ENCODE peak calls at places on chromosomes 5 and 9, in five cellular contexts. One of them, this sample, is unnamed.

GRCh38 chr9:89372230-89372816 is 54.0 kb downstream of the SECISBP2 start:
- DNase-seq in SJSA1: no peak
- DNase-seq in mesendoderm: peak
- DNase-seq in body of pancreas: no peak
- DNase-seq in Panc1: no peak
- DNase-seq in this sample: no peak

GRCh38 chr5:159737263-159737662 is 179.0 kb upstream of the ADRA1B start:
- DNase-seq in SJSA1: no peak
- DNase-seq in mesendoderm: peak
- DNase-seq in body of pancreas: no peak
- DNase-seq in Panc1: no peak
- DNase-seq in this sample: no peak

GRCh38 chr9:112110773-112111106 is 64.4 kb downstream of the SUSD1 start:
- DNase-seq in SJSA1: no peak
- DNase-seq in mesendoderm: no peak
- DNase-seq in body of pancreas: no peak
- DNase-seq in Panc1: no peak
- DNase-seq in this sample: no peak

GRCh38 chr5:79241535-79241979 is 5.6 kb downstream of the JMY start:
- DNase-seq in SJSA1: peak
- DNase-seq in mesendoderm: no peak
- DNase-seq in body of pancreas: no peak
- DNase-seq in Panc1: no peak
- DNase-seq in this sample: no peak

GRCh38 chr5:143985832-143986485 is 174.0 kb downstream of the HMHB1 start:
- DNase-seq in SJSA1: peak
- DNase-seq in mesendoderm: peak
- DNase-seq in body of pancreas: no peak
- DNase-seq in Panc1: no peak
- DNase-seq in this sample: no peak

GRCh38 chr5:95280692-95281091 is 4.2 kb downstream of the MCTP1 start:
- DNase-seq in SJSA1: no peak
- DNase-seq in mesendoderm: no peak
- DNase-seq in body of pancreas: no peak
- DNase-seq in Panc1: no peak
- DNase-seq in this sample: no peak

GRCh38 chr9:133979124-133979920 is 12.8 kb downstream of the VAV2 start:
- DNase-seq in SJSA1: peak
- DNase-seq in mesendoderm: no peak
- DNase-seq in body of pancreas: no peak
- DNase-seq in Panc1: no peak
- DNase-seq in this sample: peak

GRCh38 chr9:5099466-5099865 is 86.0 kb downstream of the INSL6 start:
- DNase-seq in SJSA1: no peak
- DNase-seq in mesendoderm: no peak
- DNase-seq in body of pancreas: no peak
- DNase-seq in Panc1: no peak
- DNase-seq in this sample: no peak

GRCh38 chr9:105280730-105281129 is 36.3 kb downstream of the SLC44A1 start:
- DNase-seq in SJSA1: no peak
- DNase-seq in mesendoderm: no peak
- DNase-seq in body of pancreas: no peak
- DNase-seq in Panc1: no peak
- DNase-seq in this sample: no peak

GRCh38 chr5:96476654-96477053 is 43.6 kb upstream of the PCSK1 start:
- DNase-seq in SJSA1: no peak
- DNase-seq in mesendoderm: no peak
- DNase-seq in body of pancreas: no peak
- DNase-seq in Panc1: no peak
- DNase-seq in this sample: no peak

GRCh38 chr9:71072587-71072986 is 48.8 kb downstream of the TRPM3 start:
- DNase-seq in SJSA1: no peak
- DNase-seq in mesendoderm: no peak
- DNase-seq in body of pancreas: no peak
- DNase-seq in Panc1: no peak
- DNase-seq in this sample: no peak

GRCh38 chr5:10635257-10635860 is 71.5 kb downstream of the ANKRD33B start:
- DNase-seq in SJSA1: peak
- DNase-seq in mesendoderm: no peak
- DNase-seq in body of pancreas: no peak
- DNase-seq in Panc1: no peak
- DNase-seq in this sample: no peak

GRCh38 chr9:89353989-89354388 is 35.7 kb downstream of the SECISBP2 start:
- DNase-seq in SJSA1: no peak
- DNase-seq in mesendoderm: no peak
- DNase-seq in body of pancreas: no peak
- DNase-seq in Panc1: no peak
- DNase-seq in this sample: no peak

GRCh38 chr9:131872702-131873101 is 132.8 kb upstream of the RAPGEF1 start:
- DNase-seq in SJSA1: no peak
- DNase-seq in mesendoderm: no peak
- DNase-seq in body of pancreas: no peak
- DNase-seq in Panc1: no peak
- DNase-seq in this sample: no peak

GRCh38 chr5:139743001-139743771 is 52.4 kb upstream of the PSD2 start:
- DNase-seq in SJSA1: no peak
- DNase-seq in mesendoderm: no peak
- DNase-seq in body of pancreas: no peak
- DNase-seq in Panc1: no peak
- DNase-seq in this sample: no peak

GRCh38 chr5:154878642-154879335 is 20.4 kb downstream of the CNOT8 start:
- DNase-seq in SJSA1: no peak
- DNase-seq in mesendoderm: peak
- DNase-seq in body of pancreas: no peak
- DNase-seq in Panc1: no peak
- DNase-seq in this sample: no peak

GRCh38 chr5:75707911-75708509 is 9.2 kb downstream of the POC5 start:
- DNase-seq in SJSA1: no peak
- DNase-seq in mesendoderm: no peak
- DNase-seq in body of pancreas: no peak
- DNase-seq in Panc1: no peak
- DNase-seq in this sample: no peak

GRCh38 chr9:90915693-90916092 is 114.1 kb downstream of the SYK start:
- DNase-seq in SJSA1: peak
- DNase-seq in mesendoderm: peak
- DNase-seq in body of pancreas: peak
- DNase-seq in Panc1: no peak
- DNase-seq in this sample: peak

GRCh38 chr9:116491659-116492058 is 195.4 kb upstream of the TRIM32 start:
- DNase-seq in SJSA1: no peak
- DNase-seq in mesendoderm: no peak
- DNase-seq in body of pancreas: no peak
- DNase-seq in Panc1: no peak
- DNase-seq in this sample: no peak

GRCh38 chr5:40477856-40478546 is 201.7 kb upstream of the PTGER4 start:
- DNase-seq in SJSA1: peak
- DNase-seq in mesendoderm: no peak
- DNase-seq in body of pancreas: no peak
- DNase-seq in Panc1: peak
- DNase-seq in this sample: no peak

GRCh38 chr5:81212211-81212687 is 20.9 kb upstream of the CKMT2 start:
- DNase-seq in SJSA1: no peak
- DNase-seq in mesendoderm: no peak
- DNase-seq in body of pancreas: peak
- DNase-seq in Panc1: no peak
- DNase-seq in this sample: no peak

GRCh38 chr9:38677660-38678303 is 42.2 kb downstream of the FAM240B start:
- DNase-seq in SJSA1: no peak
- DNase-seq in mesendoderm: no peak
- DNase-seq in body of pancreas: no peak
- DNase-seq in Panc1: no peak
- DNase-seq in this sample: no peak

GRCh38 chr5:81849769-81850367 is 99.0 kb upstream of the SSBP2 start:
- DNase-seq in SJSA1: no peak
- DNase-seq in mesendoderm: peak
- DNase-seq in body of pancreas: no peak
- DNase-seq in Panc1: no peak
- DNase-seq in this sample: no peak

GRCh38 chr9:93776873-93777272 is 178.3 kb downstream of the BARX1 start:
- DNase-seq in SJSA1: no peak
- DNase-seq in mesendoderm: no peak
- DNase-seq in body of pancreas: no peak
- DNase-seq in Panc1: no peak
- DNase-seq in this sample: no peak

GRCh38 chr5:82174128-82174918 is 103.8 kb downstream of the RPS23 start:
- DNase-seq in SJSA1: peak
- DNase-seq in mesendoderm: peak
- DNase-seq in body of pancreas: peak
- DNase-seq in Panc1: no peak
- DNase-seq in this sample: peak

GRCh38 chr5:138953370-138954256 is 78.5 kb upstream of the LRRTM2 start:
- DNase-seq in SJSA1: no peak
- DNase-seq in mesendoderm: no peak
- DNase-seq in body of pancreas: peak
- DNase-seq in Panc1: no peak
- DNase-seq in this sample: peak

GRCh38 chr5:99169309-99169708 is 240.5 kb upstream of the CHD1 start:
- DNase-seq in SJSA1: no peak
- DNase-seq in mesendoderm: peak
- DNase-seq in body of pancreas: no peak
- DNase-seq in Panc1: no peak
- DNase-seq in this sample: peak

GRCh38 chr5:135373747-135374515 is 25.1 kb downstream of the MACROH2A1 start:
- DNase-seq in SJSA1: no peak
- DNase-seq in mesendoderm: peak
- DNase-seq in body of pancreas: no peak
- DNase-seq in Panc1: no peak
- DNase-seq in this sample: no peak

GRCh38 chr9:109901191-109901590 is 121.2 kb downstream of the PALM2AKAP2 start:
- DNase-seq in SJSA1: no peak
- DNase-seq in mesendoderm: no peak
- DNase-seq in body of pancreas: no peak
- DNase-seq in Panc1: no peak
- DNase-seq in this sample: peak

GRCh38 chr9:112846528-112847488 is 43.9 kb downstream of the SLC46A2 start:
- DNase-seq in SJSA1: no peak
- DNase-seq in mesendoderm: no peak
- DNase-seq in body of pancreas: no peak
- DNase-seq in Panc1: no peak
- DNase-seq in this sample: peak

GRCh38 chr5:166369817-166370216 is 1921.6 kb upstream of the WWC1 start:
- DNase-seq in SJSA1: no peak
- DNase-seq in mesendoderm: peak
- DNase-seq in body of pancreas: no peak
- DNase-seq in Panc1: no peak
- DNase-seq in this sample: no peak

GRCh38 chr5:75044406-75044805 is 8.0 kb downstream of the GCNT4 start:
- DNase-seq in SJSA1: no peak
- DNase-seq in mesendoderm: no peak
- DNase-seq in body of pancreas: no peak
- DNase-seq in Panc1: no peak
- DNase-seq in this sample: no peak

GRCh38 chr5:105503950-105504349 is 1941.4 kb upstream of the NUDT12 start:
- DNase-seq in SJSA1: no peak
- DNase-seq in mesendoderm: no peak
- DNase-seq in body of pancreas: no peak
- DNase-seq in Panc1: no peak
- DNase-seq in this sample: no peak
- H3K27ac ChIP-seq in SJSA1: no peak
- H3K27ac ChIP-seq in mesendoderm: no peak
- H3K27ac ChIP-seq in body of pancreas: no peak
- H3K27ac ChIP-seq in Panc1: no peak
- H3K27ac ChIP-seq in this sample: no peak

GRCh38 chr5:111764019-111764418 is 7.0 kb upstream of the NREP start:
- DNase-seq in SJSA1: no peak
- DNase-seq in mesendoderm: no peak
- DNase-seq in body of pancreas: no peak
- DNase-seq in Panc1: no peak
- DNase-seq in this sample: no peak
- H3K4me3 ChIP-seq in SJSA1: no peak
- H3K4me3 ChIP-seq in mesendoderm: no peak
- H3K4me3 ChIP-seq in body of pancreas: no peak
- H3K4me3 ChIP-seq in Panc1: no peak
- H3K4me3 ChIP-seq in this sample: no peak

DNA sequence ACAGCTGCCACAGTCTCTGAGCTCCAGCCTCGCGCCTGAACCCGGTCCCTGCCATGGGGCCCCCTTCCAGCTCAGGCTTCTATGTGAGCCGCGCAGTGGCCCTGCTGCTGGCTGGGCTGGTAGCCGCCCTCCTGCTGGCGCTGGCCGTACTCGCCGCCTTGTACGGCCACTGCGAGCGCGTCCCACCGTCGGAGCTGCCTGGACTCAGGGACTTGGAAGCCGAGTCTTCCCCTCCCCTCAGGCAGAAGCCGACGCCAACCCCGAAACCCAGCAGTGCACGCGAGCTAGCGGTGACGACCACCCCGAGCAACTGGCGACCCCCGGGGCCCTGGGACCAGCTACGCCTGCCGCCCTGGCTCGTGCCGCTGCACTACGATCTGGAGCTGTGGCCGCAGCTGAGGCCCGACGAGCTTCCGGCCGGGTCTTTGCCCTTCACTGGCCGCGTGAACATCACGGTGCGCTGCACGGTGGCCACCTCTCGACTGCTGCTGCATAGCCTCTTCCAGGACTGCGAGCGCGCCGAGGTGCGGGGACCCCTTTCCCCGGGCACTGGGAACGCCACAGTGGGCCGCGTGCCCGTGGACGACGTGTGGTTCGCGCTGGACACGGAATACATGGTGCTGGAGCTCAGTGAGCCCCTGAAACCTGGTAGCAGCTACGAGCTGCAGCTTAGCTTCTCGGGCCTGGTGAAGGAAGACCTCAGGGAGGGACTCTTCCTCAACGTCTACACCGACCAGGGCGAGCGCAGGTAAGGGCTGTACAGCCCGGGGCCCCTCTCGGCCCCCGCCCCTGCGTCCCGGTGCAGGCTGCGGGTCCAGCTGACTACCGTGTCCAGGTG is 509 bp downstream of the LVRN start:
- DNase-seq in SJSA1: no peak
- DNase-seq in mesendoderm: peak
- DNase-seq in body of pancreas: peak
- DNase-seq in Panc1: no peak
- DNase-seq in this sample: no peak
- H3K27ac ChIP-seq in SJSA1: no peak
- H3K27ac ChIP-seq in mesendoderm: no peak
- H3K27ac ChIP-seq in body of pancreas: no peak
- H3K27ac ChIP-seq in Panc1: no peak
- H3K27ac ChIP-seq in this sample: no peak

GRCh38 chr9:129143461-129143927 is 32.3 kb downstream of the PTPA start:
- DNase-seq in SJSA1: no peak
- DNase-seq in mesendoderm: peak
- DNase-seq in body of pancreas: peak
- DNase-seq in Panc1: no peak
- DNase-seq in this sample: peak
- H3K4me3 ChIP-seq in SJSA1: no peak
- H3K4me3 ChIP-seq in mesendoderm: no peak
- H3K4me3 ChIP-seq in body of pancreas: no peak
- H3K4me3 ChIP-seq in Panc1: no peak
- H3K4me3 ChIP-seq in this sample: no peak

This sample was measured in SJCRH30.